ENCODE peak calls at places on chromosomes 7 and 10, in seven cellular contexts. P is H1, I is HCT116, C is SK-N-SH, Y is GM12878, E is K562, S is HepG2. V is an unnamed sample.
A peak's percentile ranks its signal among the peaks of the same experiment; 100 is the strongest.

GRCh38 chr10:69769395-69769989 is 32.2 kb upstream of the COL13A1 start:
- DNase-seq in P (peak; percentile 34), I (peak; percentile 40), C (no peak), Y (no peak), E (no peak), S (no peak), V (peak; percentile 23)

GRCh38 chr7:96219382-96220130 is 102.3 kb downstream of the SLC25A13 start:
- DNase-seq in P (no peak), I (peak; percentile 22), C (peak; percentile 44), Y (no peak), E (no peak), S (no peak), V (no peak)

GRCh38 chr10:101346177-101346576 is 7.8 kb upstream of the BTRC start:
- DNase-seq in P (no peak), I (no peak), C (no peak), Y (no peak), E (no peak), S (no peak), V (no peak)

GRCh38 chr7:106720641-106721040 is 59.7 kb upstream of the CCDC71L start:
- DNase-seq in P (no peak), I (no peak), C (no peak), Y (no peak), E (no peak), S (no peak), V (no peak)

GRCh38 chr10:52486840-52487611 is 172.9 kb downstream of the DKK1 start:
- DNase-seq in P (no peak), I (no peak), C (no peak), Y (no peak), E (no peak), S (no peak), V (no peak)

GRCh38 chr7:143289421-143289820 is 1.3 kb downstream of the CASP2 start:
- DNase-seq in P (no peak), I (no peak), C (no peak), Y (no peak), E (no peak), S (no peak), V (no peak)

GRCh38 chr10:8158439-8159071 is 104.1 kb downstream of the GATA3 start:
- DNase-seq in P (no peak), I (no peak), C (no peak), Y (no peak), E (no peak), S (no peak), V (no peak)

GRCh38 chr10:78170026-78170475 is 136.4 kb downstream of the RPS24 start:
- DNase-seq in P (no peak), I (no peak), C (no peak), Y (no peak), E (no peak), S (no peak), V (no peak)

GRCh38 chr10:103666109-103666508 is 172.6 kb downstream of the NEURL1 start:
- DNase-seq in P (no peak), I (peak; percentile 22), C (peak; percentile 68), Y (no peak), E (peak; percentile 33), S (no peak), V (peak; percentile 33)

GRCh38 chr10:27692663-27693062 is 53.0 kb downstream of the MKX start:
- DNase-seq in P (no peak), I (no peak), C (no peak), Y (no peak), E (no peak), S (no peak), V (no peak)

GRCh38 chr7:77738871-77739270 is 42.6 kb downstream of the RSBN1L start:
- DNase-seq in P (no peak), I (no peak), C (no peak), Y (no peak), E (no peak), S (no peak), V (peak; percentile 46)

GRCh38 chr7:82164813-82165212 is 278.8 kb downstream of the CACNA2D1 start:
- DNase-seq in P (no peak), I (no peak), C (peak; percentile 21), Y (no peak), E (no peak), S (no peak), V (peak; percentile 27)

GRCh38 chr7:23598321-23598720 is 1.1 kb downstream of the CCDC126 start:
- DNase-seq in P (no peak), I (peak; percentile 34), C (no peak), Y (no peak), E (no peak), S (peak; percentile 10), V (no peak)

GRCh38 chr7:48497521-48497920 is 326.3 kb downstream of the ABCA13 start:
- DNase-seq in P (no peak), I (no peak), C (no peak), Y (no peak), E (no peak), S (no peak), V (no peak)

GRCh38 chr7:85261341-85261740 is 74.5 kb upstream of the SEMA3D start:
- DNase-seq in P (no peak), I (no peak), C (no peak), Y (no peak), E (no peak), S (no peak), V (no peak)

GRCh38 chr10:9786101-9786500 is 1231.6 kb upstream of the CELF2 start:
- DNase-seq in P (no peak), I (no peak), C (no peak), Y (no peak), E (no peak), S (no peak), V (no peak)

GRCh38 chr10:19572056-19572455 is 244.2 kb upstream of the PLXDC2 start:
- DNase-seq in P (no peak), I (no peak), C (no peak), Y (no peak), E (no peak), S (no peak), V (no peak)

GRCh38 chr10:19570143-19570542 is 246.1 kb upstream of the PLXDC2 start:
- DNase-seq in P (no peak), I (no peak), C (no peak), Y (no peak), E (no peak), S (no peak), V (no peak)

GRCh38 chr10:19576576-19576975 is 239.7 kb upstream of the PLXDC2 start:
- DNase-seq in P (no peak), I (no peak), C (no peak), Y (no peak), E (no peak), S (no peak), V (no peak)

GRCh38 chr10:19570991-19571390 is 245.2 kb upstream of the PLXDC2 start:
- DNase-seq in P (no peak), I (no peak), C (no peak), Y (no peak), E (no peak), S (no peak), V (no peak)
- TF ChIP-seq JUND in P (no peak), I (no peak), C (no peak), Y (no peak), E (no peak), S (no peak), V (no peak)

DNA sequence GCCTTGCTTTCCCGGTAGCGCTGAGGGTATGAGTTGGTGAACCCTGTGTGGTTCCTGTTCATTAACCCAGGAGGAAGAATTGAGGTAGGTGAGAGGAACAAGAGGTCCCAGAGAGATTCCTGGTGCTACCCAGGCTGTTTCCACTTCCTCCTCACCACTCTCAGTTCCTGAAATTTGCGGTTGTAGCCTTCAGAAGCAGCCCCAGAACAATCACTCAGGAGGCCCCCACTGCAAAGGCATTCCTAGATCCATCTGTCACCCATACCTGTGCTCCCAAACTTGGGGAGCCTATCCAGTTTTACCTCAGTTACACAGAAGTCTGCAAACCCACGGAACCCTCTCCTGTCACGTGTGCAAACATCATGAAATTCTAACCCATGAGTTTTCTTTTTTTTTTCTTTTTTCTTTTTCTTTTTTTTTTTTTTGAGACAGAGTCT is 9.0 kb upstream of the PIP4K2A start:
- DNase-seq in P (no peak), I (no peak), C (no peak), Y (peak; percentile 78), E (no peak), S (no peak), V (no peak)
- TF ChIP-seq JUND in P (no peak), I (no peak), C (no peak), Y (no peak), E (no peak), S (no peak), V (no peak)

DNA sequence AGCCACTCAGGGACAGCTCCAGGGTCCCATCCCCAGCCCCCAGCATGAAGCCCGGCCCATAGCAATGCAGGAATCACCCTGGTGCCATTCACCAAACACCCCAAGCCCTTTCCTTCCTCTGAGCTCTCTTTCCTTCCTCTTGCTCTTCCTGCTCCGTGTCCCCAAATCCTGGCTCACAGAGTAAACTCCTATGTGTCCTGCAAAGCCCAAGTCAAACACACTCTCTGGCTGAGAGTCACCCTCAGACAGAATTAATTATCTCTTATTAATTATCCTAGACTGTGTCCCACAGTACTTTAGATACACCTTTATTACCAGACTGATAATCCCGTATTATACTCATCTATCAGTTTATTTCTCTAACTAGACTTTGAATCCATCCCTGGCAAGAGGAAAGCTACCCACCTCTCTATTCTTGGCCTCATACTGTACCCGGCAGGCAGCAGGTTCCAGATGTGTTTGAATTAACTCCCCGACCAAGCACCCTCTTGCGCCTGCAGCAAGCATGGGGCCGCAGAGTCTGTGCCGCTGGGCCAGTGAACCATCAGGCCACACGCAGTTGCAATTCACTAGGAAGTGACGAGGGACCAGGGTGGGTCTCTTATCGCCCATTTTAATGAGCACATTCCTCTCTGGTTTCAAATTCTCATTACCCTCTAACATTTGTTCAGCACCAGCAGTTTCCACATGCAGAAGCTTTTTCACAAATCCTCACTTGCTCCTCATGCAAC is 86.7 kb downstream of the PRKAG2 start:
- DNase-seq in P (no peak), I (no peak), C (no peak), Y (no peak), E (no peak), S (no peak), V (no peak)
- TF ChIP-seq JUND in P (no peak), I (no peak), C (no peak), Y (no peak), E (no peak), S (no peak), V (no peak)

GRCh38 chr10:97383159-97383558 is 18.0 kb downstream of the RRP12 start:
- DNase-seq in P (no peak), I (no peak), C (no peak), Y (no peak), E (no peak), S (no peak), V (no peak)

GRCh38 chr10:97385565-97385964 is 15.6 kb downstream of the RRP12 start:
- DNase-seq in P (no peak), I (no peak), C (no peak), Y (no peak), E (no peak), S (no peak), V (no peak)

GRCh38 chr10:97384641-97385040 is 16.5 kb downstream of the RRP12 start:
- DNase-seq in P (no peak), I (no peak), C (no peak), Y (no peak), E (no peak), S (no peak), V (no peak)

GRCh38 chr10:97381626-97382025 is 19.5 kb downstream of the RRP12 start:
- DNase-seq in P (no peak), I (no peak), C (no peak), Y (no peak), E (no peak), S (no peak), V (no peak)

DNA sequence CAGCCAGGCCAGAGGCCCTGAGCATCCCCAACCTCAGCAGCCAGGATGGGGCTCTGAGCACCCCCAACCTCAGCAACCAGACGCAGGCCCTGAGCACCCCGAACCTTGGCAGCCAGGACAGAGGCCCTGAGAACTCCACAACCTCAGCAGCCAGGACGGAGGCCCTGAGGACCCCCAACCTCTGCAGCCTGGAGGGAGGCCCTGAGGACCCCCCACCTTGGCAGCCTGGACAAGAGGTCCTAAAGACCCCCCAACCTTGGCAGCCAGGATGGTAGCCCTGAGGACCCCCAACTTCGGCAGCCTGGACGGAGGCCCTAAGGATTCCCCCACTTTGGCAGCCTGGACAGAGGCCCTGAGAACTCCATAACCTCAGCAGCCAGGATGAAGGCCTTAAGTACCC is 17.0 kb downstream of the RRP12 start:
- DNase-seq in P (no peak), I (no peak), C (no peak), Y (no peak), E (no peak), S (no peak), V (no peak)
- TF ChIP-seq JUND in P (no peak), I (no peak), C (no peak), Y (no peak), E (no peak), S (no peak), V (no peak)